ENCODE peak calls at places on chromosome 17, in nine cellular contexts. G is left lung, W is AG04449, Q is BJ, O is IMR-90, C is A549, J is adrenal gland, R is heart right ventricle, L is cardiac fibroblast. B is an unnamed sample.

GRCh38 chr17:10295728-10296343 is 77.0 kb downstream of the MYH13 start:
- DNase-seq in G (no peak), W (no peak), Q (no peak), O (peak), C (peak), J (peak), R (peak), L (peak), B (peak)

GRCh38 chr17:7419833-7420610 is at the start of gene SPEM1:
- DNase-seq in G (peak), W (no peak), Q (no peak), O (no peak), C (no peak), J (no peak), R (no peak), L (no peak), B (peak)

GRCh38 chr17:53191878-53192277 is 630.8 kb upstream of the KIF2B start:
- DNase-seq in G (no peak), W (no peak), Q (no peak), O (no peak), C (no peak), J (no peak), R (no peak), L (no peak), B (no peak)

GRCh38 chr17:153851-154250 is 16.5 kb downstream of the SCGB1C2 start:
- DNase-seq in G (no peak), W (no peak), Q (no peak), O (no peak), C (no peak), J (no peak), R (no peak), L (no peak), B (no peak)

GRCh38 chr17:7021993-7022778 is 664 bp upstream of the BCL6B start:
- DNase-seq in G (peak), W (no peak), Q (no peak), O (peak), C (peak), J (peak), R (peak), L (peak), B (peak)

GRCh38 chr17:48067245-48067644 is 19.1 kb downstream of the NFE2L1 start:
- DNase-seq in G (no peak), W (no peak), Q (no peak), O (no peak), C (no peak), J (no peak), R (no peak), L (no peak), B (no peak)

GRCh38 chr17:67293251-67294203 is 48.5 kb upstream of the HELZ start:
- DNase-seq in G (peak), W (no peak), Q (no peak), O (peak), C (peak), J (peak), R (peak), L (peak), B (peak)

GRCh38 chr17:68777856-68778694 is 176.9 kb upstream of the FAM20A start:
- DNase-seq in G (no peak), W (no peak), Q (no peak), O (no peak), C (no peak), J (no peak), R (no peak), L (no peak), B (no peak)

GRCh38 chr17:21523482-21524210 is 147.5 kb downstream of the KCNJ12 start:
- DNase-seq in G (no peak), W (no peak), Q (no peak), O (no peak), C (no peak), J (no peak), R (no peak), L (no peak), B (no peak)

GRCh38 chr17:10172241-10172741 is 26.1 kb downstream of the GAS7 start:
- DNase-seq in G (no peak), W (no peak), Q (no peak), O (peak), C (no peak), J (no peak), R (no peak), L (peak), B (no peak)

GRCh38 chr17:850828-851759 is 68.9 kb downstream of the MRM3 start:
- DNase-seq in G (no peak), W (no peak), Q (no peak), O (peak), C (no peak), J (no peak), R (no peak), L (peak), B (peak)

GRCh38 chr17:1116602-1117001 is 63.2 kb downstream of the ABR start:
- DNase-seq in G (no peak), W (no peak), Q (no peak), O (no peak), C (no peak), J (no peak), R (no peak), L (no peak), B (no peak)

GRCh38 chr17:73343168-73343634 is 31.4 kb upstream of the CDC42EP4 start:
- DNase-seq in G (no peak), W (peak), Q (no peak), O (peak), C (no peak), J (peak), R (peak), L (peak), B (peak)

GRCh38 chr17:61833536-61834203 is 29.7 kb downstream of the BRIP1 start:
- DNase-seq in G (no peak), W (peak), Q (peak), O (peak), C (peak), J (no peak), R (no peak), L (peak), B (no peak)

GRCh38 chr17:19727466-19728113 is 11.2 kb upstream of the SLC47A2 start:
- DNase-seq in G (peak), W (peak), Q (peak), O (peak), C (peak), J (peak), R (no peak), L (peak), B (no peak)

GRCh38 chr17:48928876-48929811 is 15.5 kb downstream of the SNF8 start:
- DNase-seq in G (no peak), W (no peak), Q (no peak), O (no peak), C (no peak), J (no peak), R (no peak), L (no peak), B (no peak)

GRCh38 chr17:40765657-40766056 is 6.3 kb downstream of the KRT26 start:
- DNase-seq in G (no peak), W (no peak), Q (no peak), O (no peak), C (no peak), J (no peak), R (no peak), L (no peak), B (no peak)

GRCh38 chr17:19485800-19486340 is 47.8 kb upstream of the SLC47A1 start:
- DNase-seq in G (no peak), W (no peak), Q (no peak), O (no peak), C (no peak), J (no peak), R (no peak), L (no peak), B (no peak)

GRCh38 chr17:67594115-67594878 is 123.4 kb upstream of the NOL11 start:
- DNase-seq in G (no peak), W (no peak), Q (no peak), O (no peak), C (no peak), J (peak), R (no peak), L (no peak), B (no peak)

GRCh38 chr17:27489045-27489715 is 32.9 kb downstream of the KSR1 start:
- DNase-seq in G (peak), W (peak), Q (peak), O (peak), C (peak), J (peak), R (peak), L (peak), B (no peak)

GRCh38 chr17:34487616-34488015 is 91.8 kb upstream of the TMEM132E start:
- DNase-seq in G (no peak), W (no peak), Q (no peak), O (no peak), C (no peak), J (no peak), R (no peak), L (no peak), B (no peak)

GRCh38 chr17:67121317-67121887 is 77.0 kb downstream of the CACNG1 start:
- DNase-seq in G (no peak), W (no peak), Q (no peak), O (no peak), C (no peak), J (no peak), R (no peak), L (peak), B (no peak)

GRCh38 chr17:80780381-80781187 is 211.1 kb upstream of the CHMP6 start:
- DNase-seq in G (no peak), W (no peak), Q (peak), O (peak), C (no peak), J (peak), R (no peak), L (no peak), B (no peak)

GRCh38 chr17:58210922-58211321 is 8.1 kb downstream of the MKS1 start:
- DNase-seq in G (no peak), W (no peak), Q (no peak), O (no peak), C (no peak), J (no peak), R (no peak), L (no peak), B (no peak)

GRCh38 chr17:58219007-58219788 is at the start of gene MKS1:
- DNase-seq in G (peak), W (peak), Q (no peak), O (peak), C (peak), J (peak), R (peak), L (peak), B (peak)

GRCh38 chr17:58219789-58220183 is 731 bp upstream of the MKS1 start:
- DNase-seq in G (no peak), W (no peak), Q (no peak), O (no peak), C (no peak), J (no peak), R (no peak), L (no peak), B (no peak)

GRCh38 chr17:58215685-58216084 is 3.4 kb downstream of the MKS1 start:
- DNase-seq in G (no peak), W (no peak), Q (no peak), O (no peak), C (peak), J (no peak), R (no peak), L (no peak), B (no peak)
- TF ChIP-seq CTCF in G (no peak), W (no peak), Q (no peak), O (no peak), C (no peak), J (no peak), R (no peak), L (no peak), B (no peak)

GRCh38 chr17:63827801-63828221 is 348 bp upstream of the FTSJ3 start:
- DNase-seq in G (no peak), W (no peak), Q (no peak), O (no peak), C (no peak), J (no peak), R (no peak), L (no peak), B (no peak)

GRCh38 chr17:63828936-63829335 is 1.5 kb upstream of the FTSJ3 start:
- DNase-seq in G (no peak), W (no peak), Q (no peak), O (no peak), C (no peak), J (no peak), R (no peak), L (no peak), B (no peak)

GRCh38 chr17:63826468-63827001 is 696 bp upstream of the PSMC5 start:
- DNase-seq in G (no peak), W (no peak), Q (no peak), O (peak), C (no peak), J (peak), R (no peak), L (peak), B (no peak)

GRCh38 chr17:63824362-63824761 is 2.9 kb upstream of the PSMC5 start:
- DNase-seq in G (no peak), W (no peak), Q (no peak), O (no peak), C (no peak), J (no peak), R (no peak), L (no peak), B (no peak)

DNA sequence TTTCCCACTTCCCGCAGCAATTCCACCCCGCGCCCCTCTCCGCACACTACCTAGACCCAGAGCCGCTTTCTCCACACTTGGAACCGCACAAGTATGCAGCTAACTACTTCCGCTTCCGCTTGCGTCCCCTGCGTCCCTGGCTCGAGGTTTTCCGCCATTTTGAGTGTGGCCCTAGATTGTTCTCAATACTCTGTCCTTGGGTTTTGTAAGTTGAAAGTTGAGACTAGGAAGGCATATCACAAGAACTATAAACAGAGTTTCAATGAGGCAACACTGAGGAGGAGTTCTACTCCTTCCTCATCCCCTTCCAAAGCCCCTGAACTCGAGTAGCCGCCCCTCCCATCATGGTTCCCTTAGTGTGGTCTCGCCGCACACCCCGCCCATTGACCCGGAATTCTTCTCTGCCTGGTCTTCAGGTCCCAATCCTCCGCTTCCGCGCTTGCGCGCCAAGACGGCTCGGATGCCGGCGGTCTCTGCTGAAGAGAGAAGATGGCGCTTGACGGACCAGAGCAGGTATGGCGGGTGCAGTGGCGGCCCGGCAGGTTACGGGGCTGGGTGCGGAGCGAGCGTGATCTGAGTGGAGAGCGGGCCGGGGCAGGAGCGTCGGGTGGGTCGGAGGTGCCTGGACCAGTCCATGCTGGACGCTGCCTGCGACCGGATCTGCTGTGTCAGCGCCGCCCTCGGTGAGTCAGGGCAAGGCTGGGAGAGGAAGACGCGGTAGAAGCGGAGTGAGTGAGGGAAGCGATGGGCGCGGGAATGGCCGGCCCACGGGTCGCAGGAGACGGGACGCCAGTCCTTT is at the start of the genes FTSJ3 and PSMC5:
- DNase-seq in G (peak), W (no peak), Q (peak), O (peak), C (peak), J (peak), R (peak), L (peak), B (peak)
- TF ChIP-seq CTCF in G (peak), W (peak), Q (peak), O (peak), C (peak), J (peak), R (peak), L (peak), B (peak)

DNA sequence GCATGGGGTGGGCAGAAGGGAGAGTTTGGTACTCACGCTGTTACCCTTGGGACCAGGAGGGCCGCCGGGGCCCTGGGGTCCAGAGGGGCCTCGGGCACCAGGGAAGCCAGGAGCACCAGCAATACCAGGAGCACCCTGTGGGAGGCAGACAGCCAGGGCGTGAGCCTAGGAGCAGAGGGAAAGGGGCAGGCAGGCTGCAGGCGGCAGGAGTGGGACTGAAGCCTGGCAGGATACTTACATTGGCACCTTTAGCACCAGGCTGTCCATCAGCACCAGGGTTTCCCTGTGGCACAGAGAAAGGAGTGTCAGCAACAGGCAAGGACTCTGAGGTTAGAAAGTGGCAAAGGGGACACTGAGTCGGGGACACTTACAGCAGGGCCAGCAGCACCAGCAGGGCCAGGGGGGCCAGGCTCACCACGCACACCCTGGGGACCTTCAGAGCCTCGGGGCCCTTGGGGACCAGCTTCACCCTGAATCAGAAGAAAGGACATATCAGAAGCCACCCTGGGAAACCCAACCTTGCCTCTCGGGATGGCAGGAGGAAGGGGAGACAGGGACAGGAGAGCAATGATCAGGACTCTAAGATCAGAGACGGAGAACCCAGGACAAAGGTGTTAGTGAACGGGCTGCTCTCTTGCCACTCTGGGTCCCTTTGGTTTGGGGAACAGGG is 6.1 kb downstream of the COL1A1 start:
- DNase-seq in G (peak), W (no peak), Q (no peak), O (peak), C (no peak), J (no peak), R (no peak), L (peak), B (no peak)
- TF ChIP-seq CTCF in G (no peak), W (peak), Q (peak), O (peak), C (peak), J (no peak), R (no peak), L (peak), B (no peak)

DNA sequence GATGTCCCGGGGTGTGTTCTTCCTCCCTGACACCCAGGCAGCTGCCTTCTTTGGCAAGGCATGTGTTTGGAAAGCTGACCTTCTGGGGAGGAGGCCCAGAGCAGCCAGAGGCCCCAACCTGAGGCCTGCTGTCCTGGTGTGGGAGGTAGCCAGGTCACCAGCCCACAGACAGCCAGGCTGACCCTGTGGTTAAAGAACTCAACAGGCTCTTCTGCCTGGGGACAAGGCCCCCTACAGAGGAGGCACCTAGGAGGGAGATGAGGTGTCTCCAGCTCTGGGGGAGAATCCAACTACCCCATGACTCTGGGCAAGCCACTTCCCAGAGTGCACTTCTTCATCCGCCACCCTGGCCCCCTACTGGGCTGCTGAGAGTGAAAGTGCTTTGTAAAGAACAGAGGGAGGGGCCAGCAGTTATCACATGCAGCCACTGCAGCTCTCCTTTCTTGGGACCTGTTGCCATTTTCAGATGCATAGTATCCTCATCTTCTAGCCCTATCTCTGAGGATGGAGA is 13.1 kb upstream of the SREBF1 start:
- DNase-seq in G (peak), W (no peak), Q (no peak), O (peak), C (peak), J (no peak), R (no peak), L (peak), B (peak)
- TF ChIP-seq CTCF in G (peak), W (peak), Q (peak), O (peak), C (no peak), J (peak), R (peak), L (peak), B (peak)

DNA sequence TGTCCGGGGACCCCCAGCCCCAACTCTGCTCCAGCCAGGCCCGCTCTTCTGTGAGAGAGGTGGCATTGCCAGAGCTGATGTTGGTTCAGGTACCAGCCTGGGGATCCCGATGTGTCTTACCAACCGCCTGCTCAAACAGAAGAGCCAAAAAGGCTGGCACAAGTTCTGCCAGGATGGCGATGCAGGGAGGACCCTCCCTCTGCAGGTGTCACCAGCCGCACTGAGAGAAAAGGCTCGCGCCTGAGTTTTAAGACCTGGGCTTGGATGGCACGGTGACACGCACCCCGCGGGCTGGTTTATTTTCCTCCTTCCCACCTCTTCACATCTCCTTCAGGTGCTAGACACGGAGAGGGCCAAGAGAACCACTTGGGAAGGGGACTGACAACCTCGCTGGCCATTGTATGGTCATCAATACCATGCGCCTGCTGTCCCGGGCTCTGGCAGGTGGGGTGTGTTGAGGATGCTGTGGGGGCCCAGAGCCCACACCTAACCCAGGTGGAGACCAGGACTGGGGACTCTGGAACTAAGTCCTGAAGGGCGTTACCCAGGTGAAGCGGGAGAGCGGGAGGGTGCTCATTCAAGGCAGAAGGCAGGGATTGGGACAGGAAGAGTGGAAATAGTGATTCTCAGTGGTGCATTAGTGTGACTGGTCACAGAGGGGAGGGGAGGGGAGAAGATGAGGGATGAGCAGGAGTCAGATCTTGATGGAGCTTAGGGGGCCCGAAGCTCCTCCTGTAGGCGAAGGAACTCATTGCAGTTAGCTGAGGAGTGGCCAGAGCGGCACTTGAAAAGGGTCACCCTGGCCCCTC is 16.3 kb downstream of the FOXJ1 start:
- DNase-seq in G (no peak), W (no peak), Q (no peak), O (no peak), C (peak), J (no peak), R (no peak), L (no peak), B (no peak)
- TF ChIP-seq CTCF in G (no peak), W (peak), Q (peak), O (peak), C (no peak), J (no peak), R (peak), L (peak), B (peak)

B was measured in neural crest cell.